ENCODE peak calls at places on chromosomes 1 and 21, in four cellular contexts. V, C, N and O are unnamed samples.

GRCh38 chr1:17494114-17494729 is 45.3 kb upstream of the ARHGEF10L start:
- DNase-seq in N (peak), C (peak), V (peak), O (peak)

GRCh38 chr21:38661296-38662223 is 144.2 kb upstream of the ETS2 start:
- DNase-seq in N (no peak), C (no peak), V (no peak), O (no peak)

GRCh38 chr1:220879090-220879508 is at the start of gene HLX:
- DNase-seq in N (no peak), C (no peak), V (peak), O (peak)

GRCh38 chr1:167185062-167185461 is 35.6 kb upstream of the POU2F1 start:
- DNase-seq in N (no peak), V (no peak), C (no peak), O (no peak)

GRCh38 chr1:239179001-239179400 is 207.4 kb upstream of the CHRM3 start:
- DNase-seq in V (no peak), N (no peak), C (no peak), O (no peak)

GRCh38 chr21:31347435-31348032 is 3.5 kb upstream of the TIAM1 start:
- DNase-seq in C (no peak), V (peak), N (peak), O (peak)

GRCh38 chr1:154791292-154792278 is 78.5 kb downstream of the KCNN3 start:
- DNase-seq in V (no peak), C (peak), N (no peak), O (no peak)

GRCh38 chr1:156226116-156226538 is 13.3 kb downstream of the PMF1 start:
- DNase-seq in C (peak), N (no peak), V (no peak), O (no peak)

GRCh38 chr1:105830614-105831146 is 1225.8 kb upstream of the PRMT6 start:
- DNase-seq in N (no peak), C (no peak), V (no peak), O (no peak)

GRCh38 chr1:1470626-1471388 is 758 bp upstream of the ATAD3B start:
- DNase-seq in C (no peak), N (no peak), V (peak), O (no peak)

GRCh38 chr1:178126790-178127189 is 32.9 kb downstream of the RASAL2 start:
- DNase-seq in C (no peak), V (no peak), N (peak), O (peak)

GRCh38 chr1:27832762-27833161 is 2.2 kb downstream of the PPP1R8 start:
- DNase-seq in N (no peak), V (no peak), C (no peak), O (no peak)

GRCh38 chr21:34202553-34203332 is 129.4 kb downstream of the MRPS6 start:
- DNase-seq in N (no peak), C (no peak), V (no peak), O (no peak)

GRCh38 chr1:52346653-52347052 is 19.4 kb downstream of the CC2D1B start:
- DNase-seq in C (no peak), V (no peak), N (no peak), O (no peak)

GRCh38 chr1:107004421-107004820 is 52.1 kb upstream of the PRMT6 start:
- DNase-seq in V (no peak), C (no peak), N (no peak), O (no peak)

GRCh38 chr1:201328576-201328975 is 45.3 kb downstream of the PKP1 start:
- DNase-seq in V (no peak), C (no peak), N (no peak), O (no peak)

GRCh38 chr1:97186381-97186780 is 464.8 kb downstream of the PTBP2 start:
- DNase-seq in V (no peak), C (no peak), N (peak), O (peak)

GRCh38 chr1:94316836-94317789 is 79.7 kb upstream of the ARHGAP29 start:
- DNase-seq in C (no peak), V (no peak), N (peak), O (peak)

GRCh38 chr1:185157599-185158469 is 867 bp downstream of the SWT1 start:
- DNase-seq in V (no peak), C (no peak), N (no peak), O (no peak)

GRCh38 chr1:21355956-21356355 is 65.7 kb upstream of the ECE1 start:
- DNase-seq in V (no peak), C (no peak), N (no peak), O (no peak)

GRCh38 chr1:248926401-248927182 is 20.6 kb downstream of the PGBD2 start:
- DNase-seq in V (peak), N (no peak), C (no peak), O (no peak)

GRCh38 chr1:212354464-212354863 is 60.2 kb downstream of the PACC1 start:
- DNase-seq in C (no peak), N (no peak), V (no peak), O (no peak)

GRCh38 chr1:165289556-165289955 is 67.0 kb downstream of the LMX1A start:
- DNase-seq in C (no peak), V (no peak), N (no peak), O (no peak)

GRCh38 chr1:91402023-91402422 is 2.6 kb downstream of the HFM1 start:
- DNase-seq in V (peak), N (peak), C (no peak), O (peak)

GRCh38 chr1:181117648-181118449 is 29.3 kb downstream of the IER5 start:
- DNase-seq in N (no peak), V (no peak), C (no peak), O (peak)

GRCh38 chr1:12464627-12465056 is 153.4 kb downstream of the DHRS3 start:
- DNase-seq in V (no peak), N (no peak), C (no peak), O (no peak)

GRCh38 chr1:31422505-31423319 is 9.7 kb downstream of the SERINC2 start:
- DNase-seq in C (peak), V (peak), N (peak), O (peak)

GRCh38 chr1:55958498-55958897 is 620.9 kb downstream of the PLPP3 start:
- DNase-seq in N (no peak), C (peak), V (no peak), O (no peak)

GRCh38 chr1:222970711-222971110 is 155.9 kb downstream of the DISP1 start:
- DNase-seq in C (no peak), N (no peak), V (no peak), O (no peak)

GRCh38 chr1:30629501-30629900 is 93.9 kb downstream of the MATN1 start:
- DNase-seq in V (no peak), N (no peak), C (no peak), O (no peak)

GRCh38 chr1:218939095-218939494 is 234.6 kb upstream of the LYPLAL1 start:
- DNase-seq in C (no peak), V (no peak), N (no peak), O (peak)

GRCh38 chr1:114286179-114286578 is 132.5 kb upstream of the SYT6 start:
- DNase-seq in V (no peak), C (no peak), N (no peak), O (no peak)

GRCh38 chr1:157776971-157777386 is at the start of gene FCRL2:
- DNase-seq in C (peak), N (no peak), V (no peak), O (no peak)

GRCh38 chr1:111320066-111320879 is 29.6 kb downstream of the CHIA start:
- DNase-seq in C (no peak), N (no peak), V (no peak), O (no peak)

GRCh38 chr21:41634858-41635257 is 126.9 kb upstream of the TMPRSS2 start:
- DNase-seq in V (no peak), N (no peak), C (no peak), O (no peak)

GRCh38 chr1:160410412-160411005 is 10.1 kb downstream of the VANGL2 start:
- DNase-seq in N (no peak), V (no peak), C (no peak), O (no peak)

GRCh38 chr21:36627242-36627641 is 71.7 kb upstream of the SIM2 start:
- DNase-seq in C (no peak), V (no peak), N (no peak), O (no peak)
- TF ChIP-seq CHD4 in C (no peak), V (no peak), N (no peak), O (no peak)

DNA sequence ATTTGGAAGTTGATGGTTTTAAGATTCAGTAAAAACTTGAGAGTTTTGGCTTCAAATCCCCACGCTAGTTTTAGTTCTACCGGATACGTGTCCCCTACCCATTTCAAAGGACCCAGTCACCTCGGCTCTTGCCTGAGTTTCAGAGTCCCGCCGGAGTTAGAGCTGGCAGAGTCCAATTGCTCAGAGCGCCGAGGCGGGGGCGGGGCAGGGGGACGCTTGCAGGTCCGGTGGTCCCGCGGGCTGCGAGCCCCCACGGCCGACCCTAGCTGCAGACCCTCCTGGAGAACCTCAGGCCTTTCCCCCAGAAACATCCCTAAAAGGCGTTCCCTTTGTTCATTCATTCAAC is 765 bp upstream of the VPS45 start:
- DNase-seq in C (peak), N (no peak), V (peak), O (no peak)
- TF ChIP-seq CHD2 in C (no peak), N (no peak), V (no peak), O (no peak)

DNA sequence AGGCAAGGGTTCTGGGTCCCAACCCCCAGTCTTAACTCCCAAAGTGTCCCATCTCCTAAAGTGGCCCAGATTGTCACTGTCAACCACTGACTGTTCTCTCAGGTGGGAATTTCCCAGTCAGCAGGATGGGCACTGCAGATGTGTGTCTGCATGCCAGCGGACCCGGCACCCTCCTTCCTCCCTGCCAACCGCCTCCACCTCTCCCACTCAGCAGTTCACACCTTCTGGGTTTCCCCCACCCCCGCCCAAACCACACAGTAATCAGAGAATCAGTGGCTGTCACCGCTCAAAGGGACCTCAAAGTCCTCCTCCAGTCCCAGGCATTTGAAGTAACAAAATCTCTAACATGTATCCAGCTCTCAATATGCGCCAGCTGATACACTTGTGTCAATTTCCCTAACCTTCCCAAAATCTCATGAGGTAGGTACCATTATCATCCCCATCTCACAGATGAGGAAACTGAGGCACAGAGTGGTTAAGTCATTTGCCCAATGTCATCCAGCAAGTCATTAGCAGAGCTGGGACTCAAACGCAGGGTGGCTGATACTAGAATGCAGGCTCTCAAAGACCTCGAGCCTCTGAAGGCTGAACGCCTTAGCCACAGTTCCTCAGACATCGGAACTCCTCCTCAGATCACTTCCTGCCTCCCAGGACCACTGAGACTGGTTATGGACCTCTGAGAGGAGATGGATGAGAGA is 4.8 kb downstream of the RUNX3 start:
- DNase-seq in C (peak), V (no peak), N (no peak), O (no peak)
- TF ChIP-seq CHD4 in C (no peak), V (no peak), N (no peak), O (no peak)

DNA sequence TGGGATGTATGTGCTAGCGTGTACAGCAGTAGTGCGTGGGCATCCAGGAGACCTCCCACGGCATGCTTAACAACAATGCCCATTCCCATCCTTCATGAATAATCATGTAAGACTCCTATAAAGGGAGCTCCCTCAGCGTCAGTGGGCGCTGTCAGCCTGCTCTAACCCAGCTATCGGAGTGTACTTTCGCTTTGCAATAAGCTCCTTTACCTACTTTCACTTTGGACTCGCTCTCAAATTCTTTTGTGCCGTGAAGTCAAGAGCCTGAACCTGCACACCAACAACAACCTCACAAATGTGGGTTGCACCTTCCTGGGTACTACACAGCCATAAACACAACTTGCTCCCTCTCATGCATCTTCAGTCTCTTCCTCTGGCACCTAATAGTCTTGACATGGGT is 114.8 kb upstream of the PAXBP1 start:
- DNase-seq in V (no peak), N (peak), C (no peak), O (no peak)
- TF ChIP-seq CHD2 in V (no peak), N (no peak), C (no peak), O (no peak)

DNA sequence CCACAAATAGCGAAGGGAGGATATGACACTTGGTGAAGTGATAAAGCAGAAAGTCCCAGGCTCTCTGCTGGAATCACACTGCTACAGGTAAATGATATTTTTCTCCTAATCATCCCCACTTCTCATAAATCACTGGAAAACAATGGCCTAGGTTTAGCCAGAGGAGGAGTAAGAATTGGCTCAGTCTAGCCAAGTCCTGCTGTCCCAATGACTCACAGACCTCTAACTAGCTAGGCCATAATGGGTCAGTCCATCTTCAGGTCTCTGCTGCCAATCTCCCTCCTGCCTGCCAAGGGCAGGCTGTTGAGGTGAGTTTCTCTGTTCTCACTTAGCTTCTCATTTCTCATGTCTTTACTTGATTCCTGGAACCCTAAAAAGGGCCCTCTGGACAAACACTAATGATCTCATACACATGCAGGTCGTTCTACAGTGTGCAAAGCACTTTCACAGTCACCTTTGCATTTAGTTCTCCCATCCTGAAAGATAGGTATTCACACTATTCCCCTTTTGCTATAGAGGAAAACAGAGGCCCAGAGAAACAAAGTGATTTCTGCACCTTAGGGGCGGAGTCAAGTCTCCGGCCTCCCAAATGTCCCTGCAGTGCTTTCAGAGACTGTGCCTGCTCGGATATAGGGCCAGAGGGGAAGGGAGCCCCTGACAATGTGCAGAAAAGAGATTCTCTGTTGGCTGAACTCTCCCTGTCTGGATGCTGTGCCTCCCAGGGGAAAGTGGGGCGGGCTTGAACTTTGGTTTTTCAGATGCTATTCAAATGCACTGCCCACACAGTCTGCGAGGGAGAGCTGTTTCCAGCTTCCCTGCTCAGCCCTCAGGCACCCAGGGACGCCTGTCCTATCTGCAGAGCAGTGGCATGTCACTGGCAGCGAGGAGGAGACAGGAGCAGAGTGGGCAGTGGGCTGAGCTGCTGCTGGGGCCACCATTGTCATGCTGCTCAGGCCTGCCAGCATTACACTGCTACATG is 3.9 kb upstream of the CDK18 start:
- DNase-seq in N (peak), V (no peak), C (no peak), O (no peak)
- TF ChIP-seq CHD4 in N (no peak), V (no peak), C (no peak), O (no peak)